ENCODE peak calls at places on chromosomes 12 and 14, in four cellular contexts. L is upper lobe of right lung, S is GM12865, U is astrocyte of the spinal cord. N is an unnamed sample.
A peak's percentile ranks its signal among the peaks of the same experiment; 100 is the strongest.

GRCh38 chr12:33438890-33439586 is 581 bp downstream of the SYT10 start:
- DNase-seq in L (peak; percentile 65), S (no peak), U (peak; percentile 0), N (no peak)

GRCh38 chr12:46900734-46901463 is 75.1 kb upstream of the SLC38A4 start:
- DNase-seq in L (no peak), S (no peak), U (no peak), N (no peak)

GRCh38 chr12:25013061-25013460 is 64.2 kb upstream of the BCAT1 start:
- DNase-seq in L (no peak), S (no peak), U (no peak), N (no peak)

GRCh38 chr12:16323010-16323409 is 24.4 kb upstream of the MGST1 start:
- DNase-seq in L (no peak), S (no peak), U (peak; percentile 45), N (no peak)

GRCh38 chr12:104656921-104657320 is 200.2 kb downstream of the CHST11 start:
- DNase-seq in L (no peak), S (no peak), U (peak; percentile 39), N (peak; percentile 75)

GRCh38 chr12:95857799-95858198 is 953 bp upstream of the SNRPF start:
- DNase-seq in L (no peak), S (no peak), U (no peak), N (no peak)

GRCh38 chr14:68891851-68892660 is 87.0 kb downstream of the ACTN1 start:
- DNase-seq in L (peak; percentile 41), S (no peak), U (peak; percentile 58), N (no peak)

GRCh38 chr12:14723763-14724162 is 27.4 kb upstream of the GUCY2C start:
- DNase-seq in L (no peak), S (peak; percentile 74), U (peak; percentile 28), N (peak; percentile 28)

GRCh38 chr12:86727151-86727550 is 471.0 kb upstream of the MGAT4C start:
- DNase-seq in L (no peak), S (no peak), U (peak; percentile 64), N (no peak)

GRCh38 chr12:46206471-46206870 is 62.4 kb downstream of the SLC38A1 start:
- DNase-seq in L (no peak), S (no peak), U (no peak), N (no peak)

GRCh38 chr12:49567611-49568441 is at the start of gene MCRS1:
- DNase-seq in L (peak; percentile 92), S (peak; percentile 98), U (peak; percentile 92), N (peak; percentile 67)

GRCh38 chr12:103627189-103627855 is 40.2 kb downstream of the STAB2 start:
- DNase-seq in L (no peak), S (no peak), U (no peak), N (no peak)

GRCh38 chr12:89817501-89818226 is 109.0 kb upstream of the ATP2B1 start:
- DNase-seq in L (no peak), S (no peak), U (no peak), N (no peak)

GRCh38 chr12:106582264-106582591 is 576 bp upstream of the RFX4 start:
- DNase-seq in L (no peak), S (no peak), U (no peak), N (no peak)

GRCh38 chr12:126480396-126480795 is 1415.2 kb downstream of the AACS start:
- DNase-seq in L (no peak), S (no peak), U (no peak), N (no peak)

GRCh38 chr14:64628940-64629403 is 75.3 kb upstream of the PLEKHG3 start:
- DNase-seq in L (no peak), S (no peak), U (peak; percentile 95), N (peak; percentile 87)

GRCh38 chr14:103543140-103543539 is 14.1 kb downstream of the TRMT61A start:
- DNase-seq in L (no peak), S (no peak), U (no peak), N (no peak)

GRCh38 chr12:109277899-109278762 is 31.0 kb downstream of the FOXN4 start:
- DNase-seq in L (no peak), S (no peak), U (no peak), N (peak; percentile 10)

GRCh38 chr12:93176610-93177126 is 201.1 kb upstream of the NUDT4 start:
- DNase-seq in L (no peak), S (no peak), U (no peak), N (no peak)

GRCh38 chr12:26787125-26787495 is 45.9 kb downstream of the ITPR2 start:
- DNase-seq in L (no peak), S (no peak), U (peak; percentile 85), N (no peak)

GRCh38 chr12:26150737-26151450 is 26.1 kb upstream of the BHLHE41 start:
- DNase-seq in L (no peak), S (no peak), U (peak; percentile 73), N (peak; percentile 46)

GRCh38 chr12:94187351-94187750 is 39.0 kb downstream of the PLXNC1 start:
- DNase-seq in L (no peak), S (no peak), U (no peak), N (no peak)

DNA sequence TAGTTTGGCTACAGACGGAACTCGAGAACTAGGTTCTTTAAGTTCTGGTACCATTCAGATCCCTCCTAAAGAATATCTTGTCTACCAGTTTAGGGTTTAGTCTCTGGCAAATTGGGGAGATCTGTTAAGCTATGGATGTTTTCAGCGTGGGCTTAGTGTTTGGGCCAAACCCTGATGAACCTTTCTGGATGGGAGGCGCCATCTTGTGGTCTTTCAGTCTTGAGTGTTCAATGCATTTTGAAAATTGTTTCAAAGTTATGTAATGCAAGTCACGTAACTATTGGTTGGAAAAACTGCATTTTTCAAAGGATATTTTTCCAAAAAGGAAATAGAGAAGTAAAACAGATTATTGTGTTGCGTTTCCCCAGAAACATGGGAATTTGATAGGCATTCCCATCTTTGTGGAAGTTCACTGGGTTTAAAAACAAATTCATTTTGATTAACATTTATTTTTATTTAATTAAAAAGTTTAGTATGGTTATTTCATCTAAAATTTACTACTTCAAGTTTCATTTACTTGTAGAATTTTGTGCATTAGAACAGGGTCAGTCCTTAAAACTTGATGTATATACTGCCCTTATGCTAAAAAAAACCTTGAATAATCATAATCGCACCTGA is 169.0 kb downstream of the PRIMA1 start:
- DNase-seq in L (no peak), S (peak; percentile 65), U (peak; percentile 30), N (peak; percentile 10)
- TF ChIP-seq CTCF in L (peak; percentile 47), S (peak; percentile 66), U (peak; percentile 57), N (peak; percentile 47)

DNA sequence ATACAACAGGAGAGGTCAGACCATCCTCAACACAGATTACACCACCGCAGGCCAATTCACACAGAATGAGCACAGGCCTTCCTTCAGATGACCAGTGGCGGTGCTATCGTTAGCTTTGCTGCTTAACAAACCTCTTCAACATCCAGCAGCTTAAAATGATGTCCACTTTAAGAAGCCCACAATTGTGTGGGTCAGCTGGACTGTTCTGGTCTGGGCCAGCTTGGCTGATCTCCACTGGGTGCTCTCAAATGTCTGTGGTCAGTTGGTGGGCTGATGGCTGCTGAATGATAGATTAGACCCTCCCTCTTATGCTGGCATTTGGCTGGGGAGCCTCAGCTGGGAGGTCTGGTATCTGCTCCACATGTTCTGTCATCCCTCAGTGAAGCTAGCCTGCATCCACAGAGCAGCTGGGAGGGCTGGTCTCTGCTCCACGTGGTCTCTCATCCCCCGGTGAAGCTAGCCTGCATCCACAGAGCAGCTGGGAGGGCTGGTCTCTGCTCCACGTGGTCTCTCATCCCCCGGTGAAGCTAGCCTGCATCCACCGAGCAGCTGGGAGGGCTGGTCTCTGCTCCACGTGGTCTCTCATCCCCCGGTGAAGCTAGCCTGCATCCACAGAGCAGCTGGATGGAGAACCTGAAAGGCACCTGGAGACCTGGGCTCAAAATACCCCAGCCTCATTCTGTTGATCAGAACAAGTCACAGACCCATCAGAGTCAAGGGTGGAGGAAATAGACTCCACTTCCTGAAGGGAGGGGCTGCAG is 203.6 kb upstream of the DIO3 start:
- DNase-seq in L (no peak), S (no peak), U (no peak), N (no peak)
- H3K4me3 ChIP-seq in L (no peak overlapping the region), S (no peak overlapping the region), U (no peak overlapping the region), N (no peak overlapping the region)

GRCh38 chr12:54010972-54011664 is 2.3 kb downstream of the HOXC8 start:
- DNase-seq in L (no peak), S (no peak), U (no peak), N (no peak)

GRCh38 chr12:54009171-54010052 is 627 bp downstream of the HOXC8 start:
- DNase-seq in L (no peak), S (no peak), U (no peak), N (no peak)

GRCh38 chr12:54011665-54012532 is 3.1 kb downstream of the HOXC8 start:
- DNase-seq in L (no peak), S (no peak), U (no peak), N (no peak)

GRCh38 chr12:54008260-54008552 is 579 bp upstream of the HOXC8 start:
- DNase-seq in L (no peak), S (no peak), U (no peak), N (no peak)

DNA sequence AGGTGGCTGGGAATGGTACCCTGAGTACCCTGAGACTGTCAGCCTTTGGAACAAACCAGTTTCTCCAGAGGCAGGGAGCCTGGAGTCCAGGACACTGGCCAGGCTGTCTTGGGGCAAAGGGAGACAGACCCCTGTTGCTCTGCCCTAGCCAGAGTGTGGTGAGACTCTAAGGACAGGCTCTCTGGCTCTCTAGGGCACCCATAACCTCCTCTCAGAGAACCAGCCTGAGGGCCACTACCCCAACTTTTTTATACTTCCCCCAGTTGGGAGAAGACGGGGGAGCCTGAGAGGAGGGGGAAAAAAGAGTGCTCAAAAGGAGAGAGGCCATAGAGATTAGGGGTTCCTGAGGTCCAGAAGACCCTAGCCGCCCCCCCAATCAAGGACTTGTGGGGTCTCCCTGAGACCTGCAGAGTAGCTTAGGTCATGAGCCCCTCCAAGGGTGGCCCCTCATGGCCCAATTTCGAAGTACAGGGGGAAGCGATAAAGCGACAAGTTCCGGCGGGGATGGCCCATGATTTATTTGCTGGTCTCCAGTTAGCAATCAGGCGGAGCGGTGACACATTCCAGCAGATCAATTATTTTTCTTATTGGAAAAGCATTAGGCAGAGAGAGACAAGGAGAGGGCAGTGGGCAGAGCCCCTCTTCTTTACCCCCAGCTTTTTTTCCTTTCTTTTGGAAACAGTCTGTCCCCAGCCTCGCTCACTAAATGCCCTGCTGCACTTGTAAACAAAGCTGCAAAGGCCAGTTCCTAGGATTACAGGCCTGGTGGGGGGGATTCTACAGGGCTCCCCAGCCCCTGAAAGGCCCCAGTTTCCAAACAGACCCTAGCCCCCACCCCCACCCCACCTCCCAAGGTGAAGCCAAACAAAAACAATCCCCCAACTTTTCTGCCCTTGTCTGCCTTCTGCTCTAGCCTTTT is 1.5 kb downstream of the HOXC8 start:
- DNase-seq in L (no peak), S (no peak), U (no peak), N (no peak)
- TF ChIP-seq CTCF in L (no peak), S (no peak), U (no peak), N (no peak)

GRCh38 chr12:68176252-68176651 is 16.7 kb upstream of the IFNG start:
- DNase-seq in L (no peak), S (no peak), U (no peak), N (no peak)
- H3K4me3 ChIP-seq in L (no peak overlapping the region), S (no peak overlapping the region), U (no peak overlapping the region), N (no peak overlapping the region)

GRCh38 chr14:61322799-61323290 is 1.5 kb downstream of the PRKCH start:
- DNase-seq in L (no peak), S (peak; percentile 44), U (no peak), N (no peak)

GRCh38 chr14:61322011-61322798 is 826 bp downstream of the PRKCH start:
- DNase-seq in L (peak; percentile 88), S (peak; percentile 31), U (no peak), N (no peak)

GRCh38 chr14:61320806-61321384 is 484 bp upstream of the PRKCH start:
- DNase-seq in L (peak; percentile 68), S (no peak), U (no peak), N (no peak)

GRCh38 chr14:61319706-61320105 is 1.7 kb upstream of the PRKCH start:
- DNase-seq in L (no peak), S (no peak), U (no peak), N (no peak)

GRCh38 chr14:61321385-61322010 is at the start of gene PRKCH:
- DNase-seq in L (peak; percentile 94), S (peak; percentile 88), U (peak; percentile 43), N (no peak)
- TF ChIP-seq CTCF in L (no peak), S (no peak), U (no peak), N (no peak)

N was measured in AG09309.